ENCODE peak calls at places on chromosomes 12 and 14, in six cellular contexts. O, P, M, R, X and B are unnamed samples.

GRCh38 chr14:80100681-80101080 is 110.6 kb downstream of the DIO2 start:
- DNase-seq in O (no peak), P (no peak), M (no peak), R (peak), X (no peak), B (no peak)

GRCh38 chr12:38892090-38892786 is 13.2 kb downstream of the CPNE8 start:
- DNase-seq in O (no peak), P (no peak), M (no peak), R (no peak), X (no peak), B (no peak)

GRCh38 chr14:73241481-73242165 is 4.3 kb downstream of the PAPLN start:
- DNase-seq in O (no peak), P (no peak), M (no peak), R (no peak), X (no peak), B (no peak)

GRCh38 chr14:104885031-104885972 is 20.2 kb downstream of the CEP170B start:
- DNase-seq in O (no peak), P (no peak), M (no peak), R (no peak), X (no peak), B (no peak)

GRCh38 chr12:100741084-100741711 is 53.4 kb upstream of the ANO4 start:
- DNase-seq in O (no peak), P (no peak), M (no peak), R (no peak), X (peak), B (no peak)

GRCh38 chr12:30757316-30757715 is 2.6 kb upstream of the CAPRIN2 start:
- DNase-seq in O (no peak), P (no peak), M (no peak), R (no peak), X (no peak), B (no peak)

GRCh38 chr14:104507443-104507842 is 72.1 kb upstream of the C14orf180 start:
- DNase-seq in O (no peak), P (no peak), M (no peak), R (no peak), X (no peak), B (no peak)

GRCh38 chr12:10673660-10674384 is at the start of gene STYK1:
- DNase-seq in O (peak), P (peak), M (peak), R (no peak), X (peak), B (peak)